ENCODE peak calls at places on chromosomes 5 and 9, in five cellular contexts. U is HEK293T; H is activated CD8-positive, alpha-beta memory T cell treated with anti-CD3 and anti-CD28 coated beads for 48 hours; D is frontal cortex; Q is activated T-helper 1 cell treated with Interleukin-2 at 50 U/mL for 16 hours. K is an unnamed sample.

GRCh38 chr5:105754056-105754455 is 1916.7 kb downstream of the EFNA5 start:
- DNase-seq in D (no peak), Q (no peak), U (no peak), H (no peak), K (no peak)

GRCh38 chr5:113950186-113950585 is 411.7 kb upstream of the KCNN2 start:
- DNase-seq in D (no peak), Q (no peak), H (no peak), U (no peak), K (no peak)

GRCh38 chr9:36306481-36307306 is 48.4 kb upstream of the GNE start:
- DNase-seq in Q (no peak), H (no peak), D (no peak), U (no peak), K (no peak)

GRCh38 chr5:73298251-73299016 is 125.4 kb downstream of the TMEM174 start:
- DNase-seq in D (no peak), H (no peak), Q (no peak), U (no peak), K (no peak)

GRCh38 chr5:1110930-1111726 is 735 bp downstream of the SLC12A7 start:
- DNase-seq in D (peak; percentile 68), H (no peak), U (peak; percentile 49), Q (no peak), K (no peak)

GRCh38 chr5:54663876-54664275 is 146.3 kb downstream of the SNX18 start:
- DNase-seq in H (no peak), U (no peak), D (no peak), Q (no peak), K (no peak)

GRCh38 chr5:160029540-160030139 is 20.7 kb downstream of the TTC1 start:
- DNase-seq in U (no peak), Q (no peak), H (no peak), D (no peak), K (no peak)

GRCh38 chr9:126723807-126724172 is 81.0 kb upstream of the ZBTB43 start:
- DNase-seq in U (no peak), D (no peak), Q (no peak), H (no peak), K (no peak)

GRCh38 chr5:75667586-75667985 is 49.7 kb downstream of the POC5 start:
- DNase-seq in U (no peak), Q (no peak), H (no peak), D (no peak), K (no peak)

GRCh38 chr9:95927288-95928004 is 52.0 kb downstream of the ERCC6L2 start:
- DNase-seq in H (no peak), Q (no peak), D (no peak), U (no peak), K (no peak)